ENCODE peak calls at places on chromosomes 12 and 14, in five cellular contexts. L, H, D, A and M are unnamed samples.

GRCh38 chr12:124694846-124695497 is 127.6 kb upstream of the NCOR2 start:
- DNase-seq in D (no peak), H (no peak), A (peak), L (peak), M (no peak)

GRCh38 chr14:49920935-49921334 is 28.1 kb downstream of the ARF6 start:
- DNase-seq in L (no peak), D (no peak), A (no peak), H (no peak), M (peak)

GRCh38 chr14:37090026-37090425 is 82.4 kb downstream of the SLC25A21 start:
- DNase-seq in D (no peak), H (no peak), L (no peak), A (no peak), M (no peak)

GRCh38 chr14:88955470-88955869 is 131.0 kb downstream of the TTC8 start:
- DNase-seq in H (no peak), L (no peak), A (peak), D (no peak), M (no peak)

GRCh38 chr12:85714425-85714824 is 121.8 kb downstream of the RASSF9 start:
- DNase-seq in H (no peak), A (no peak), L (no peak), D (no peak), M (no peak)

GRCh38 chr14:63269561-63270225 is 49.0 kb downstream of the GPHB5 start:
- DNase-seq in A (peak), L (no peak), H (no peak), D (no peak), M (no peak)

GRCh38 chr14:32639208-32639607 is 299.5 kb upstream of the NPAS3 start:
- DNase-seq in D (no peak), H (no peak), A (no peak), L (no peak), M (no peak)

GRCh38 chr14:37061697-37062096 is 110.7 kb downstream of the SLC25A21 start:
- DNase-seq in L (no peak), H (no peak), A (peak), D (no peak), M (no peak)

GRCh38 chr12:52395761-52396434 is 10.2 kb downstream of the KRT82 start:
- DNase-seq in H (peak), A (no peak), D (peak), L (peak), M (no peak)

GRCh38 chr14:104708606-104709268 is 15.3 kb upstream of the ADSS1 start:
- DNase-seq in H (peak), A (no peak), L (peak), D (peak), M (peak)

GRCh38 chr14:94474581-94475031 is 1.4 kb downstream of the SERPINA9 start:
- DNase-seq in D (no peak), H (no peak), A (peak), L (no peak), M (no peak)

GRCh38 chr14:104048758-104049496 is 36.6 kb upstream of the ASPG start:
- DNase-seq in D (no peak), L (peak), H (no peak), A (no peak), M (peak)

GRCh38 chr12:29634057-29634456 is 136.6 kb upstream of the OVCH1 start:
- DNase-seq in H (no peak), L (peak), A (no peak), D (no peak), M (no peak)

GRCh38 chr12:106267535-106267934 is 19.7 kb upstream of the CKAP4 start:
- DNase-seq in H (no peak), L (no peak), A (no peak), D (no peak), M (no peak)

GRCh38 chr14:37116933-37117844 is 55.2 kb downstream of the SLC25A21 start:
- DNase-seq in A (peak), H (no peak), D (no peak), L (peak), M (no peak)

GRCh38 chr14:69547701-69548348 is 26.8 kb downstream of the CCDC177 start:
- DNase-seq in A (no peak), D (no peak), L (peak), H (peak), M (peak)
- TF ChIP-seq CTCF in A (peak), D (peak), L (peak), H (peak), M (peak)

GRCh38 chr12:98838282-98838681 is 193.2 kb downstream of the APAF1 start:
- DNase-seq in D (no peak), H (no peak), L (peak), A (peak), M (no peak)
- TF ChIP-seq CTCF in D (no peak), H (peak), L (peak), A (peak), M (no peak)

DNA sequence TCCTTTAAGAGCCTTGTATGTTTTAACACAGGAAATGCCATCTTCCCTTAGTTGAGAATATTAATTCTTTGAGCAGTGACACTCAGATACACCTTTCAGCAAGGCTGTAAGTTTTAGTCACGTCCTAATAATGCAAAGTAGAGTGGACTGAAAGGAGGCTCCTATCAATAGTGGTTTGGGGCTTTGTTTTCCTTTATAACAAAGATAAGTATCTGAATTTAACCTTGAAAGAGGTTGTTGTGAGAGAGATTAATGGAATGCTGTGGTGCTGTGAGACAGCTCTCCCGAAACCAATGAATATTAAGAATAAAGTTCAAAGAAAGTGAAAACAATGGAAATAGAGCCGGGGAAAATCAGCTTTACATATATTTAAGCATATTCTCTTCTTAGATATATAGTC is 259.6 kb downstream of the ERC1 start:
- DNase-seq in H (no peak), D (no peak), L (no peak), A (no peak), M (no peak)
- TF ChIP-seq CTCF in H (no peak), D (no peak), L (no peak), A (no peak), M (no peak)

DNA sequence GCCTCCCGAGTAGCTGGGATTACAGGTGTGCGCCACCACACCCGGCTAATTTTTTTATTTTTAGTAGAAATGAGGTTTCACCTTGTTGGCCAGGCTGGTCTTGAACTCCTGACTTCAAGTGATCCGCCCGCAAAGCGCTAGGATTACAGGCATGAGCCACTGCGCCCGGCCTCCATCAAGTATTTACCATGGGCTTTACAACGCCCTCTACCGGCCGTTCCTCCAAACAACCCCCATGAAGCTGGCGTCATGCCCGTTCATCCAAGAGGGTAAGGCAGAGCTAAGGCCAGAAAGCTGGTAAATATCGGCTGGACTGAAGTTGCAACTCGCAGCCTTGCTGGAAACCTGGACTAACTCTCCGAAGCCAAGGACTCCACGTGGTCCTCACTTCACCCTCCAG is 41.6 kb downstream of the RNF34 start:
- DNase-seq in D (no peak), A (no peak), L (no peak), H (no peak), M (no peak)
- TF ChIP-seq CTCF in D (peak), A (no peak), L (no peak), H (no peak), M (no peak)

DNA sequence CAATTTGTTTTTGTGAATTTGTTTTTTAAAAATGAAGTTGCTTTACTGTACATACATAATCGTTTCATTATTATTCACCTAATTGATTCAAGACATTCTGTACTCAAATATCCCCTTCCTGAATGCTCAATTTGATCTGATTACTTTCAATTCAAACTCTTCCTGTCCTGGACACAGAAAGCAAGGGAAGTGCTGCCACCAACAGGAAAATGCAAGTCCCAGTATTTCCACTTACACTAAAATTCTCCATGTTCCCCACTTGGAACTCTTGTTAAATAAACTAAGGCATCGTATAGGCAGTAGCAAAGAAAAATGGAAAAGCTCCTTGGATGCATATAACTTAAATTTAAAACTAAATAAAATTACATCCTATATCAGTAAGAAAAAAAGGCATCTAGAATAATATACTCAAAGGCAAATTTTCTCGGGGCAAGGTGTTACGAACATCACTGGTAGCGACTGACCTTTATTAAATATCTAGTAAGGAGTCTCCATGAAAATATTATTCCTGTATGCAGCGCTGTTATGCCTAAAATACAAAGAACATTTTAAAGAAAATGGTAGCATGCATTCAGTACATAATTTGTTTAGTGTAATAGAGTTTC is 72.0 kb upstream of the DBX2 start:
- DNase-seq in H (no peak), L (peak), A (peak), D (no peak), M (no peak)
- TF ChIP-seq CTCF in H (peak), L (peak), A (peak), D (no peak), M (peak)

DNA sequence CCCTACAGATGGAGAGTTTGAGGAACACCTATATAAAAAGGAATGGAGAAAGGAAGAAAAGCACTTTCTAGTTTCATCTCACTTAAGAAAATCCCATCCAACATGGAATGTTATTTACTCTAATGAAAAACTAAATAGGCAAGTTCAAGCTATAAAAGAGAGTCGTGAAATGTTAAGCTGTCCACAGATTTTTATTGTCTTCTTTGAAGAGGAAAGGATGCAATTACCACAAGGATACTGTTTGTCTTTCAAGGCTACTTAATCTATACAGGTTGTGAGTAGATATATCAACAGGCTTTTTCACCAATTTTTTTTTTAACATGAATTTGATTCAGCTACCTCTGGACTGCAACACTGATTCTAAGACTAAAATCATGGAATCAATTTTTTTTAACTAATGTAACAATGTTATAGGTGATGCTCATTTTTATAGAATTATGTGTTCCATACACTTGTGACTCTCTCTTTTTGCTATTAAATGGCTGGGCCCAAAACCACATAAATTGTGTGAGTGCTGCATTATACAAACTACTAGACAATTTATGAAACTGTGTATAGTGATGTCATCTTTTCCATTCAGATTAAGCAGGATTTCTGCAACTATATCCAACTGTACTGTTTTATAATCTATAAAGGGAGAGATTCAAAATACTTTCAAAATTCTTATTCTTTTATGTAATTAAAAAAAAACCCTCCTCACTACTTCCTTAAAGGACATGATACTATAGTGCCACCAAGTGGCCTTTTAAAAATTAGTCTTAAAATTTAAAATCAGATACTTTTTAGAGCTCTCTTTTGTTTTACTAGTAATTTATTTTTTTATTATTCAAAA is 26.7 kb upstream of the BMAL2 start:
- DNase-seq in D (no peak), L (peak), A (peak), H (no peak), M (peak)
- TF ChIP-seq CTCF in D (peak), L (peak), A (no peak), H (peak), M (peak)

GRCh38 chr12:50167026-50167742 is at the start of gene CERS5:
- DNase-seq in A (peak), D (peak), H (peak), L (peak), M (peak)
- TF ChIP-seq CTCF in A (no peak), D (peak), H (peak), L (no peak), M (peak)

GRCh38 chr12:56723352-56723751 is 1.7 kb downstream of the NACA start:
- DNase-seq in L (no peak), A (no peak), H (no peak), D (no peak), M (no peak)

GRCh38 chr12:56724660-56724988 is 475 bp downstream of the NACA start:
- DNase-seq in A (no peak), L (no peak), D (no peak), H (no peak), M (no peak)

GRCh38 chr12:56722832-56723231 is 2.3 kb downstream of the NACA start:
- DNase-seq in D (no peak), A (no peak), L (no peak), H (no peak), M (no peak)

GRCh38 chr12:56724989-56725722 is at the start of gene NACA:
- DNase-seq in D (peak), H (peak), A (peak), L (peak), M (peak)

DNA sequence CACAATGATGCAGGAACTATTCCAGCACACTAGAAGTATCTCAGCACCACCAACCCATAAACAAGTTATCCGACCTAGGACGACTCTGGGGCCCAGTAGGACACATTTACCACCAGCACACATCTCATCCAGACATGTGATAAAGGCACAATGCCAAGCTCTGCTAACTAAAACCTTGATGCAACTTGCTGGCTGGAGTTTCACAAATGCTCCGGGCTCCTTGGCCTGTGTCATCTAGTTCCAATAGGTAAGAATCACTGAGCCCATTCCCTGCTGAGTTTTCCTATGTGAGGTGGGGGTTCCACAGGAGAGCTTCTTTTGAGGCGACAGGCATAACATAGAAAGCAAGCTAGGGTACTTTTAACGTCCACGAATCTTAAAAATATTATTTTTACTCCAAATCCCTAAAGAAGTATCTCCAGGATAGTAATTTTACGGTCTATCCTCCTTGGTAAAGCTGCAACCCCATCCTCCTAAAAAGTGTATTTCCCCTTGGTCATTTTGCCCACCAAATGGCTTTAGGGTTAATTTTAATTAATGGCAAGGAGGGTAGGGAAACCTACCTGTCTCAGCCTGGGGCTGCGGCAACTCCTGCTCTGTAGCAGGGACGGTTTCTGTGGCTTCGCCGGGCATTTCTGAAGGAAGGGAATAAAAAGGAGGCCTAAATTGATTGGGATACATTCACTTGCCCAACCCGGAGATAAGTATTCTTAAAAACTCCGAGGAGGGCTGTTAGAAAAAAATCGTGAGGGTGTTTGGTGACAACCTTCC is 1.0 kb downstream of the NACA start:
- DNase-seq in H (no peak), A (peak), D (peak), L (peak), M (peak)
- TF ChIP-seq CTCF in H (no peak), A (no peak), D (no peak), L (no peak), M (no peak)